ENCODE peak calls at places on chromosomes 6 and 20, in six cellular contexts. Z, T, W, Q, D and L are unnamed samples.

GRCh38 chr20:63320041-63320511 is 27.1 kb downstream of the COL20A1 start:
- DNase-seq in Z (peak), Q (no peak), W (no peak), D (no peak), T (peak), L (no peak)

GRCh38 chr6:169571123-169571962 is 130.5 kb downstream of the WDR27 start:
- DNase-seq in Z (no peak), D (no peak), Q (peak), T (no peak), W (no peak), L (no peak)

GRCh38 chr20:61959301-61959700 is 106.4 kb downstream of the TAF4 start:
- DNase-seq in T (no peak), Q (no peak), D (no peak), Z (no peak), W (no peak), L (no peak)

GRCh38 chr6:37225350-37226169 is 32.0 kb upstream of the TBC1D22B start:
- DNase-seq in Q (no peak), T (no peak), D (no peak), W (no peak), Z (no peak), L (no peak)

GRCh38 chr6:139967497-139967896 is 593.0 kb upstream of the CITED2 start:
- DNase-seq in D (no peak), W (no peak), T (no peak), Z (no peak), Q (no peak), L (no peak)

GRCh38 chr20:5143856-5144255 is 17.0 kb downstream of the CDS2 start:
- DNase-seq in Z (no peak), T (no peak), W (no peak), Q (no peak), D (no peak), L (no peak)

GRCh38 chr6:110484321-110484720 is 7.9 kb upstream of the SLC22A16 start:
- DNase-seq in T (no peak), W (no peak), D (no peak), Q (peak), Z (no peak), L (no peak)

GRCh38 chr6:116010400-116011095 is 50.1 kb downstream of the FRK start:
- DNase-seq in T (peak), Q (peak), Z (peak), W (no peak), D (peak), L (peak)

GRCh38 chr6:49570474-49571079 is 20.1 kb downstream of the C6orf141 start:
- DNase-seq in D (no peak), T (no peak), Z (no peak), W (no peak), Q (peak), L (no peak)

GRCh38 chr6:658244-658643 is 1.3 kb upstream of the HUS1B start:
- DNase-seq in Z (no peak), D (no peak), Q (peak), W (no peak), T (no peak), L (peak)

GRCh38 chr6:132768051-132768517 is 10.4 kb upstream of the VNN2 start:
- DNase-seq in T (no peak), Z (peak), W (no peak), Q (peak), D (peak), L (no peak)

GRCh38 chr20:4161447-4162251 is 146.3 kb upstream of the RNF24 start:
- DNase-seq in Q (no peak), W (no peak), D (peak), T (no peak), Z (no peak), L (no peak)

GRCh38 chr6:45613678-45614077 is 235.9 kb upstream of the SUPT3H start:
- DNase-seq in W (no peak), Z (no peak), Q (peak), D (peak), T (peak), L (no peak)

GRCh38 chr6:151012321-151013294 is 147.1 kb downstream of the MTHFD1L start:
- DNase-seq in D (no peak), W (no peak), T (no peak), Z (no peak), Q (peak), L (no peak)

GRCh38 chr6:4914412-4915159 is 89.3 kb downstream of the RPP40 start:
- DNase-seq in D (no peak), Z (no peak), W (no peak), T (no peak), Q (peak), L (no peak)

GRCh38 chr20:6886065-6886729 is 118.7 kb downstream of the BMP2 start:
- DNase-seq in Z (no peak), Q (no peak), W (no peak), D (no peak), T (no peak), L (peak)

GRCh38 chr20:62891111-62891510 is 29.5 kb upstream of the TCFL5 start:
- DNase-seq in Z (no peak), T (no peak), D (no peak), Q (no peak), W (no peak), L (no peak)

GRCh38 chr6:140271759-140272377 is 897.4 kb upstream of the CITED2 start:
- DNase-seq in W (no peak), Z (no peak), T (no peak), Q (no peak), D (no peak), L (no peak)

GRCh38 chr20:12535770-12536169 is 473.0 kb upstream of the SPTLC3 start:
- DNase-seq in Q (no peak), D (no peak), Z (no peak), T (no peak), W (no peak), L (no peak)

GRCh38 chr6:148671952-148672351 is 74.9 kb upstream of the UST start:
- DNase-seq in D (no peak), Q (no peak), T (no peak), Z (no peak), W (no peak), L (no peak)

GRCh38 chr20:5696011-5696559 is 54.1 kb upstream of the SHLD1 start:
- DNase-seq in T (peak), W (no peak), Z (no peak), D (peak), Q (peak), L (no peak)

GRCh38 chr6:8329592-8329991 is 105.8 kb downstream of the SLC35B3 start:
- DNase-seq in W (no peak), T (no peak), Z (no peak), D (peak), Q (no peak), L (no peak)

GRCh38 chr6:156943167-156943566 is 166.0 kb downstream of the ARID1B start:
- DNase-seq in T (no peak), W (no peak), Z (no peak), Q (no peak), D (no peak), L (peak)

GRCh38 chr6:31717499-31718222 is 2.5 kb downstream of the LY6G6D start:
- DNase-seq in Z (no peak), W (no peak), Q (no peak), T (no peak), D (no peak), L (no peak)

DNA sequence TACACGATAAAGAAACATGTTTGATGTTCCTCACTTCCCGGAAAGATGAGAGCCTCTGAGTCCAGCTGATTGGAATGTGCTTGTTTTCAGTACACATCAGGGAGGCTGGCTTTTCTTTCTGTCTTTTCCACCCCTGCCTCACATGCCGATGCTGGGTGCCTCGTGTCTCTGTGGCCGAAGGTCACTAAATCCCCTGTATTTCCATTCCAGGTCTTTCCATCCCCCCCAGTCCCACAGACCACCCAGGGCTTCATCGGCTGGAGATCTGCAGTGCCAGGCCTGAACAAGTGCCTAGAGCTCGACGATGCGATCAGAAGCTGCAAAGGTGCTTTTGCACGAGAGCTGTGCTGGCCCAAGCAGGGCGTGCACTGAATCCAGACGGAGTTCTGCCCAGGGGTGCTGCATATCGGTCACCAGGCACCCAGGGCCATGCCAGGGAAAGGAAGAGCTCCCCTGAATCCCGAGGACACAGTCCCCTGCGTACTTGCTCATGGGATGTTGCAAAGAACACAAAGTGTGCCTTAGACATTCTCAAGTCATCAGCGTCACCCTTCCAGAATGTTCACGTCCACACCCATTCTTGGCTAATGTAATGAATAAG is 67.9 kb downstream of the ANKRD60 start:
- DNase-seq in W (no peak), Z (no peak), T (no peak), D (no peak), Q (no peak), L (peak)
- H3K4me3 ChIP-seq in W (no peak), Z (no peak), T (no peak), D (no peak), Q (no peak), L (no peak)

GRCh38 chr6:48449002-48449401 is 338.0 kb upstream of the PTCHD4 start:
- DNase-seq in Z (no peak), Q (peak), W (no peak), D (no peak), T (no peak), L (peak)
- TF ChIP-seq CTCF in Z (no peak), Q (peak), W (peak), D (no peak), T (no peak), L (peak)

GRCh38 chr6:134317471-134318131 is at the start of gene SGK1:
- DNase-seq in Q (peak), Z (peak), T (no peak), D (peak), W (no peak), L (peak)

GRCh38 chr6:134314236-134314821 is 3.6 kb downstream of the SGK1 start:
- DNase-seq in T (no peak), W (no peak), Z (no peak), Q (no peak), D (no peak), L (no peak)

GRCh38 chr6:134315974-134316391 is 1.9 kb downstream of the SGK1 start:
- DNase-seq in Z (no peak), W (no peak), T (no peak), Q (no peak), D (no peak), L (no peak)

GRCh38 chr6:134316733-134317431 is 1.0 kb downstream of the SGK1 start:
- DNase-seq in W (no peak), Q (no peak), D (no peak), T (no peak), Z (no peak), L (no peak)

GRCh38 chr6:134315189-134315588 is 2.7 kb downstream of the SGK1 start:
- DNase-seq in Q (no peak), T (no peak), D (no peak), W (no peak), Z (no peak), L (no peak)
- H3K4me3 ChIP-seq in Q (no peak), T (no peak), D (no peak), W (no peak), Z (no peak), L (no peak)

GRCh38 chr6:111664565-111665039 is 58.9 kb upstream of the TRAF3IP2 start:
- DNase-seq in W (no peak), Q (no peak), Z (no peak), D (no peak), T (no peak), L (no peak)

GRCh38 chr6:111667921-111668320 is 62.2 kb upstream of the TRAF3IP2 start:
- DNase-seq in Q (no peak), Z (no peak), T (peak), W (no peak), D (no peak), L (no peak)

GRCh38 chr6:111669326-111669725 is 63.6 kb upstream of the TRAF3IP2 start:
- DNase-seq in Q (no peak), Z (no peak), W (no peak), D (no peak), T (no peak), L (no peak)

GRCh38 chr6:111666812-111667211 is 61.1 kb upstream of the TRAF3IP2 start:
- DNase-seq in W (no peak), Q (peak), T (no peak), D (no peak), Z (no peak), L (no peak)

GRCh38 chr6:111668410-111668809 is 62.7 kb upstream of the TRAF3IP2 start:
- DNase-seq in Q (no peak), D (no peak), Z (no peak), W (no peak), T (peak), L (no peak)
- TF ChIP-seq CTCF in Q (peak), D (no peak), Z (peak), W (peak), T (peak), L (peak)

GRCh38 chr20:31637660-31638059 is at the start of gene COX4I2:
- DNase-seq in T (no peak), W (no peak), D (no peak), Z (peak), Q (no peak), L (no peak)
- H3K4me3 ChIP-seq in T (peak), W (no peak), D (no peak), Z (peak), Q (no peak), L (no peak)

GRCh38 chr6:75204222-75204958 is 1.5 kb downstream of the COL12A1 start:
- DNase-seq in Q (peak), D (peak), Z (peak), T (peak), W (no peak), L (peak)
- TF ChIP-seq CTCF in Q (peak), D (peak), Z (peak), T (peak), W (peak), L (peak)

GRCh38 chr6:42783876-42784738 is 2.3 kb downstream of the BICRAL start:
- DNase-seq in Z (no peak), D (peak), T (no peak), W (no peak), Q (peak), L (no peak)

GRCh38 chr6:42784739-42785498 is 3.1 kb downstream of the BICRAL start:
- DNase-seq in Z (no peak), T (no peak), W (no peak), Q (no peak), D (no peak), L (no peak)

GRCh38 chr6:42787018-42787611 is 5.3 kb downstream of the BICRAL start:
- DNase-seq in Z (no peak), W (no peak), D (no peak), Q (no peak), T (no peak), L (no peak)

GRCh38 chr6:42788671-42789070 is 6.8 kb downstream of the BICRAL start:
- DNase-seq in Z (no peak), Q (no peak), W (no peak), D (no peak), T (no peak), L (no peak)

GRCh38 chr6:42786525-42786985 is 4.7 kb downstream of the BICRAL start:
- DNase-seq in D (no peak), Z (no peak), W (no peak), Q (no peak), T (no peak), L (no peak)
- H3K4me3 ChIP-seq in D (no peak), Z (no peak), W (no peak), Q (no peak), T (peak), L (no peak)

GRCh38 chr20:10591956-10592521 is 81.8 kb downstream of the JAG1 start:
- DNase-seq in D (no peak), T (no peak), Q (no peak), W (no peak), Z (no peak), L (no peak)

GRCh38 chr20:10595985-10596384 is 77.8 kb downstream of the JAG1 start:
- DNase-seq in D (no peak), W (no peak), T (no peak), Z (no peak), Q (no peak), L (no peak)

GRCh38 chr20:10595230-10595629 is 78.6 kb downstream of the JAG1 start:
- DNase-seq in Q (no peak), D (no peak), W (no peak), Z (no peak), T (no peak), L (no peak)

GRCh38 chr20:10596726-10597125 is 77.1 kb downstream of the JAG1 start:
- DNase-seq in T (no peak), Z (no peak), D (no peak), W (no peak), Q (peak), L (no peak)

GRCh38 chr20:10594286-10594868 is 79.4 kb downstream of the JAG1 start:
- DNase-seq in Q (no peak), D (no peak), T (no peak), Z (no peak), W (no peak), L (peak)
- TF ChIP-seq CTCF in Q (no peak), D (no peak), T (no peak), Z (no peak), W (no peak), L (no peak)

DNA sequence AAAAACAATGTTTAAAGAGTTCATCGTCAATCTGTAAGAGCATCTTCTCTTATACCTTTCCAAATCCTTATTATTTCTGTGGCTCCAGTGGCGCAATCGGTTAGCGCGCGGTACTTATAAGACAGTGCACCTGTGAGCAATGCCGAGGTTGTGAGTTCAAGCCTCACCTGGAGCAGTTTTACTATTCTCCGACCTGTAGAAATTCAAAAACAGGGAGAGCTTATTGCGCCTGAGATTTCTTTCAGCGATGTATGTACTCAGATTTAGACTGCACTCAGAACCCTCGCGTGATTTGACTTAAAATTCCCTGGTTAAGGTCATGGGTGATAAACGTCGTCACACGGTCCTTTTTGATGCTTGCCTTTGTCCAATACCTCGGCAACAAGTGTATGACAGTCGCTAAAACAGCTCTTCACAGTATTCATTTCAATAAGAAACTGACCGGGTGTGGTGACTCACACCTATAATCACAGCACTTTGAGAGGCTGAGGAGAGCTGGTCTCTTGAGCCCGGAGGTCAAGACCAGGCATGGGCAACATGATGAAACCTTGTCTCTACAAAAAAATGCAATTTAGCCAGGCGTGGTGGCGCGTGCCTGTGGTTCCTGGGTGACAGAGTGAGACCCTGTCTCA is 11.9 kb downstream of the GPX5 start:
- DNase-seq in D (no peak), W (no peak), T (no peak), Q (no peak), Z (peak), L (no peak)
- H3K4me3 ChIP-seq in D (no peak), W (no peak), T (no peak), Q (no peak), Z (peak), L (peak)